ENCODE peak calls at places on chromosomes 12 and 14, in nine cellular contexts. S is A549, Q is transverse colon, M is tibial nerve, C is stomach, X is HepG2, B is suprapubic skin, N is esophagus muscularis mucosa, V is H1. W is an unnamed sample.

GRCh38 chr14:72544615-72545387 is 349.1 kb downstream of the DPF3 start:
- DNase-seq in B (peak; percentile 53), X (no peak), C (no peak), S (no peak), M (no peak), N (no peak), V (peak; percentile 59), Q (no peak), W (peak; percentile 63)

GRCh38 chr12:93978553-93978952 is 169.8 kb upstream of the PLXNC1 start:
- DNase-seq in B (no peak), V (no peak), M (no peak), S (no peak), X (no peak), Q (no peak), C (no peak), N (no peak), W (peak; percentile 38)

GRCh38 chr14:104048758-104049496 is 36.6 kb upstream of the ASPG start:
- DNase-seq in S (no peak), B (no peak), V (no peak), Q (no peak), C (no peak), N (peak; percentile 86), X (no peak), M (no peak), W (no peak)

GRCh38 chr12:70430400-70430799 is 64.3 kb downstream of the KCNMB4 start:
- DNase-seq in C (no peak), M (no peak), B (no peak), S (no peak), V (no peak), N (no peak), X (no peak), Q (no peak), W (no peak)

GRCh38 chr14:105591052-105591451 is 64.7 kb downstream of the TMEM121 start:
- DNase-seq in X (no peak), C (no peak), B (no peak), Q (no peak), M (no peak), V (no peak), N (no peak), S (no peak), W (no peak)

GRCh38 chr14:64634558-64634957 is 69.7 kb upstream of the PLEKHG3 start:
- DNase-seq in S (no peak), N (no peak), X (no peak), B (no peak), Q (no peak), M (no peak), C (no peak), V (no peak), W (no peak)

GRCh38 chr14:37697489-37698121 is 102.2 kb downstream of the TTC6 start:
- DNase-seq in C (no peak), B (no peak), X (peak; percentile 96), N (no peak), M (no peak), V (no peak), S (peak; percentile 45), Q (no peak), W (no peak)

GRCh38 chr12:107399061-107399460 is 286.5 kb upstream of the PWP1 start:
- DNase-seq in M (no peak), C (no peak), S (no peak), V (no peak), X (no peak), N (no peak), B (no peak), Q (no peak), W (no peak)

GRCh38 chr12:53482626-53483165 is 16.6 kb downstream of the MAP3K12 start:
- DNase-seq in B (no peak), M (no peak), Q (no peak), V (no peak), X (no peak), C (no peak), S (no peak), N (no peak), W (peak; percentile 37)

GRCh38 chr14:45785240-45785639 is 532.2 kb upstream of the MIS18BP1 start:
- DNase-seq in M (no peak), S (peak; percentile 3), X (no peak), B (no peak), V (no peak), C (peak; percentile 82), N (no peak), Q (peak; percentile 76), W (no peak)

GRCh38 chr12:69287556-69287955 is 48.2 kb downstream of the CPSF6 start:
- DNase-seq in B (no peak), X (no peak), M (no peak), C (no peak), V (no peak), Q (no peak), N (no peak), S (no peak), W (no peak)

GRCh38 chr14:72801381-72801812 is 92.5 kb downstream of the DPF3 start:
- DNase-seq in C (no peak), S (peak; percentile 68), B (no peak), M (no peak), Q (no peak), N (no peak), X (no peak), V (no peak), W (no peak)

GRCh38 chr12:15584366-15585041 is 204.7 kb downstream of the EPS8 start:
- DNase-seq in Q (no peak), M (no peak), X (peak; percentile 37), B (no peak), V (no peak), C (no peak), N (no peak), S (peak; percentile 79), W (no peak)

GRCh38 chr14:35766700-35767082 is 42.4 kb downstream of the RALGAPA1 start:
- DNase-seq in S (no peak), C (no peak), Q (no peak), X (no peak), B (no peak), M (no peak), V (no peak), N (no peak), W (no peak)

GRCh38 chr12:91704446-91704845 is 441.2 kb downstream of the BTG1 start:
- DNase-seq in S (peak; percentile 17), N (no peak), B (no peak), X (no peak), M (no peak), Q (no peak), C (no peak), V (no peak), W (no peak)

GRCh38 chr12:40032433-40033259 is 73.2 kb downstream of the SLC2A13 start:
- DNase-seq in B (no peak), S (no peak), C (no peak), M (no peak), Q (no peak), N (no peak), V (no peak), X (no peak), W (no peak)

GRCh38 chr12:93502802-93503623 is 35.7 kb downstream of the MRPL42 start:
- DNase-seq in M (no peak), V (peak; percentile 61), C (peak; percentile 48), S (peak; percentile 52), X (peak; percentile 33), B (no peak), Q (peak; percentile 43), N (no peak), W (no peak)

GRCh38 chr12:103495158-103495782 is 498 bp downstream of the C12orf42 start:
- DNase-seq in N (no peak), V (peak; percentile 82), S (peak; percentile 14), X (no peak), C (peak; percentile 31), M (no peak), B (no peak), Q (peak; percentile 42), W (no peak)

DNA sequence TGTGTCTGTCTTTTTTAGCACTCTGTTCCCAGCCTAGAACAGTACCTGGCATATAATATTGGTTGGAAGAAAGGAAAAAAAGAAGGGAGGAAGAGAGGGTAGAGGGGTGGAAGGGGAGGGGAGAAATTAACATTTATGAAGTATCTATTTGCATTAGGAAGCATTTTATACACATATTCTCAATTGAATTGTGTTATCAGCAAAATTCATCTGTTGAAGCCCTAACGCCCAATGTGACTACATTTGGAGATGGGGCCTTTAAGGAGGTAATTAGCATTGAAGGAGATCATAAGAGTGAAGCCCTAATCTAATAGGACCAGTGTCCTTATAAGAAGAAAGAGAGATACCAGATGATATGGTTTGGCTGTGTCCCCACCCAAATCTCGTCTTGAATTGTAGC is 30.2 kb upstream of the FICD start:
- DNase-seq in N (no peak), X (no peak), V (no peak), M (no peak), S (no peak), C (no peak), B (no peak), Q (no peak), W (no peak)
- TF ChIP-seq POLR2A in N (no peak), X (no peak), V (no peak), M (no peak), S (no peak), C (no peak), B (no peak), Q (no peak), W (no peak)

GRCh38 chr14:60621386-60621785 is 27.9 kb downstream of the SIX1 start:
- DNase-seq in S (no peak), Q (no peak), X (no peak), C (no peak), V (no peak), B (no peak), M (no peak), N (no peak), W (no peak)

GRCh38 chr14:60622920-60623263 is 26.4 kb downstream of the SIX1 start:
- DNase-seq in V (no peak), C (no peak), N (no peak), M (no peak), X (no peak), S (no peak), B (no peak), Q (no peak), W (no peak)

GRCh38 chr14:60616326-60617044 is 32.8 kb downstream of the SIX1 start:
- DNase-seq in Q (no peak), B (no peak), N (no peak), X (peak; percentile 7), M (no peak), C (no peak), S (no peak), V (no peak), W (no peak)

GRCh38 chr14:60618200-60618599 is 31.1 kb downstream of the SIX1 start:
- DNase-seq in N (no peak), X (peak; percentile 3), S (no peak), Q (no peak), C (peak; percentile 51), V (no peak), B (no peak), M (no peak), W (no peak)

GRCh38 chr14:60622210-60622919 is 26.9 kb downstream of the SIX1 start:
- DNase-seq in C (no peak), S (no peak), N (no peak), M (no peak), V (no peak), B (no peak), X (no peak), Q (no peak), W (no peak)
- H3K4me3 ChIP-seq in C (no peak overlapping the region), S (no peak overlapping the region), N (no peak overlapping the region), M (no peak overlapping the region), V (no peak overlapping the region), B (no peak overlapping the region), X (no peak overlapping the region), Q (no peak overlapping the region), W (no peak overlapping the region)

GRCh38 chr12:124172646-124173045 is 122.2 kb upstream of the RFLNA start:
- DNase-seq in S (no peak), X (no peak), Q (no peak), B (no peak), N (no peak), C (no peak), M (no peak), V (no peak), W (no peak)
- TF ChIP-seq EP300 in S (no peak), X (no peak), Q (no peak), B (no peak), N (no peak), C (no peak), M (no peak), V (no peak), W (no peak)

GRCh38 chr12:105507311-105508035 is 177.0 kb downstream of the C12orf75 start:
- DNase-seq in V (no peak), B (no peak), S (no peak), Q (no peak), M (no peak), C (no peak), X (no peak), N (peak; percentile 17), W (no peak)
- TF ChIP-seq POLR2A in V (no peak), B (no peak), S (no peak), Q (no peak), M (no peak), C (no peak), X (no peak), N (no peak), W (no peak)

W was measured in ovary.